ENCODE peak calls at places on chromosomes 16 and 17, in seven cellular contexts. F is HEK293T, S is HCEC 1CT, C is NCI-H1105 treated with DMSO at 0.1 percent for 48 hours, U is mesenchymal stem cell, M is NCI-H748 treated with DMSO at 0.1 percent for 48 hours, E is amygdala. Y is an unnamed sample.

GRCh38 chr17:2222901-2223616 is 80.5 kb downstream of the SMG6 start:
- DNase-seq in F (no peak), S (no peak), C (no peak), U (peak; percentile 60), M (no peak), E (no peak), Y (no peak)

GRCh38 chr17:41446806-41447205 is 6.0 kb upstream of the KRT38 start:
- DNase-seq in F (no peak), S (peak; percentile 74), C (no peak), U (peak; percentile 56), M (no peak), E (no peak), Y (no peak)

GRCh38 chr16:2828521-2828840 is 1.6 kb upstream of the ZG16B start:
- DNase-seq in F (no peak), S (no peak), C (no peak), U (no peak), M (no peak), E (no peak), Y (no peak)

GRCh38 chr16:5736209-5736608 is 638.6 kb upstream of the EEF2KMT start:
- DNase-seq in F (no peak), S (no peak), C (no peak), U (no peak), M (no peak), E (peak; percentile 68), Y (no peak)

GRCh38 chr17:77616243-77616731 is 342.2 kb upstream of the TNRC6C start:
- DNase-seq in F (no peak), S (peak; percentile 13), C (no peak), U (no peak), M (no peak), E (no peak), Y (no peak)

GRCh38 chr16:3713587-3714242 is 3.6 kb downstream of the TRAP1 start:
- DNase-seq in F (no peak), S (no peak), C (no peak), U (no peak), M (no peak), E (no peak), Y (no peak)

GRCh38 chr17:75501378-75502071 is 13.8 kb downstream of the CASKIN2 start:
- DNase-seq in F (no peak), S (no peak), C (no peak), U (no peak), M (no peak), E (peak; percentile 71), Y (no peak)

GRCh38 chr17:5508855-5509254 is 22.5 kb downstream of the MIS12 start:
- DNase-seq in F (no peak), S (no peak), C (peak; percentile 73), U (peak; percentile 51), M (peak; percentile 98), E (peak; percentile 12), Y (peak; percentile 38)

GRCh38 chr17:42922335-42922734 is 21.7 kb downstream of the G6PC1 start:
- DNase-seq in F (no peak), S (no peak), C (no peak), U (no peak), M (no peak), E (no peak), Y (no peak)

GRCh38 chr17:82949361-82949760 is 109.5 kb upstream of the ZNF750 start:
- DNase-seq in F (no peak), S (no peak), C (no peak), U (no peak), M (no peak), E (no peak), Y (no peak)

Y was measured in NCI-H1092.